ENCODE peak calls at places on chromosomes 12 and 14, in eight cellular contexts. U is HFFc6, L is neural crest cell, C is lower lobe of right lung, Z is H1, S is natural killer cell, H is upper lobe of left lung, G is progenitor cell of endocrine pancreas. V is an unnamed sample.

GRCh38 chr12:78210894-78211302 is 380.2 kb downstream of the NAV3 start:
- DNase-seq in H (peak), L (peak), S (no peak), Z (no peak), C (no peak), G (no peak), U (peak), V (no peak)

GRCh38 chr12:130832561-130833209 is 6.4 kb downstream of the STX2 start:
- DNase-seq in L (no peak), Z (no peak), C (no peak), G (no peak), H (peak), U (peak), S (no peak), V (no peak)

GRCh38 chr12:8045952-8046944 is 13.7 kb downstream of the FOXJ2 start:
- DNase-seq in U (peak), L (peak), S (peak), Z (peak), C (peak), G (peak), H (peak), V (peak)

GRCh38 chr12:28936221-28936620 is 212.9 kb upstream of the FAR2 start:
- DNase-seq in C (no peak), H (no peak), U (no peak), L (no peak), Z (no peak), G (no peak), S (no peak), V (no peak)

GRCh38 chr14:50342211-50343080 is 30.3 kb downstream of the DMAC2L start:
- DNase-seq in C (peak), H (peak), G (no peak), U (peak), L (no peak), S (no peak), Z (no peak), V (peak)

GRCh38 chr14:23568600-23569310 is 1.2 kb upstream of the AP1G2 start:
- DNase-seq in U (no peak), Z (no peak), C (no peak), S (no peak), G (no peak), H (no peak), L (no peak), V (no peak)

GRCh38 chr12:3802721-3803120 is 49.8 kb upstream of the CRACR2A start:
- DNase-seq in H (no peak), U (no peak), C (no peak), G (no peak), L (no peak), S (no peak), Z (no peak), V (no peak)

GRCh38 chr12:53042607-53043454 is 7.0 kb upstream of the TNS2 start:
- DNase-seq in G (no peak), H (no peak), C (no peak), U (no peak), S (no peak), L (no peak), Z (no peak), V (no peak)

GRCh38 chr12:65646127-65646643 is 178.1 kb upstream of the HMGA2 start:
- DNase-seq in S (no peak), G (no peak), U (no peak), C (no peak), Z (no peak), H (no peak), L (no peak), V (no peak)

GRCh38 chr12:122063691-122064033 is 14.9 kb upstream of the MLXIP start:
- DNase-seq in Z (no peak), S (no peak), C (no peak), U (no peak), H (no peak), L (no peak), G (no peak), V (no peak)

GRCh38 chr14:68670344-68670725 is 122.5 kb downstream of the ZFP36L1 start:
- DNase-seq in S (no peak), G (no peak), L (no peak), H (peak), Z (no peak), C (no peak), U (no peak), V (no peak)

GRCh38 chr14:96752594-96752993 is 44.6 kb upstream of the VRK1 start:
- DNase-seq in Z (no peak), L (no peak), S (no peak), H (no peak), C (no peak), G (no peak), U (no peak), V (no peak)

GRCh38 chr14:50839048-50839447 is 8.1 kb upstream of the NIN start:
- DNase-seq in L (no peak), H (no peak), U (no peak), C (no peak), Z (no peak), S (no peak), G (no peak), V (no peak)

GRCh38 chr14:25431211-25432076 is 381.5 kb upstream of the STXBP6 start:
- DNase-seq in L (peak), S (no peak), Z (peak), U (no peak), H (no peak), C (no peak), G (peak), V (no peak)

GRCh38 chr12:71766202-71766601 is 11.5 kb downstream of the RAB21 start:
- DNase-seq in Z (no peak), L (no peak), C (no peak), U (no peak), S (no peak), H (no peak), G (no peak), V (no peak)

GRCh38 chr14:38197761-38198345 is 9.9 kb upstream of the SSTR1 start:
- DNase-seq in G (no peak), C (no peak), U (peak), L (no peak), Z (no peak), S (no peak), H (no peak), V (no peak)

GRCh38 chr12:119631930-119632678 is 35.8 kb upstream of the PRKAB1 start:
- DNase-seq in G (no peak), L (no peak), C (no peak), H (no peak), S (no peak), Z (no peak), U (no peak), V (no peak)

GRCh38 chr12:51760231-51760630 is 88.3 kb downstream of the FIGNL2 start:
- DNase-seq in C (no peak), H (no peak), G (no peak), L (no peak), Z (no peak), U (peak), S (no peak), V (no peak)

GRCh38 chr12:6788972-6789905 is at the start of gene CD4:
- DNase-seq in Z (no peak), S (no peak), U (no peak), C (peak), L (no peak), G (no peak), H (peak), V (no peak)

GRCh38 chr12:126772171-126772864 is 1494.7 kb upstream of the TMEM132C start:
- DNase-seq in L (no peak), Z (no peak), U (peak), S (no peak), C (no peak), H (no peak), G (no peak), V (peak)

GRCh38 chr12:74105434-74105833 is 432.2 kb upstream of the ATXN7L3B start:
- DNase-seq in H (no peak), U (no peak), G (no peak), L (no peak), Z (no peak), S (no peak), C (no peak), V (peak)

GRCh38 chr14:55427439-55427838 is 13.0 kb downstream of the TBPL2 start:
- DNase-seq in U (no peak), C (no peak), G (no peak), L (no peak), S (no peak), Z (no peak), H (no peak), V (no peak)

GRCh38 chr12:20624718-20625117 is 70.4 kb upstream of the SLCO1C1 start:
- DNase-seq in S (no peak), C (no peak), Z (no peak), U (peak), L (peak), G (no peak), H (no peak), V (no peak)

GRCh38 chr12:53989227-53990113 is 4.5 kb downstream of the HOXC10 start:
- DNase-seq in S (no peak), L (no peak), H (no peak), C (no peak), U (no peak), Z (no peak), G (no peak), V (peak)

GRCh38 chr14:91038439-91038838 is 22.0 kb downstream of the RPS6KA5 start:
- DNase-seq in Z (no peak), C (no peak), U (no peak), S (no peak), L (no peak), H (peak), G (no peak), V (no peak)

GRCh38 chr12:15875863-15876262 is 6.3 kb upstream of the STRAP start:
- DNase-seq in S (no peak), G (no peak), C (no peak), U (no peak), L (no peak), Z (no peak), H (no peak), V (no peak)

GRCh38 chr14:52723514-52724359 is 6.2 kb upstream of the STYX start:
- DNase-seq in U (no peak), Z (no peak), H (no peak), C (no peak), S (no peak), L (no peak), G (no peak), V (no peak)

GRCh38 chr12:12985817-12986408 is 14.2 kb downstream of the HEBP1 start:
- DNase-seq in S (no peak), Z (peak), G (no peak), U (peak), C (no peak), H (peak), L (no peak), V (no peak)

GRCh38 chr12:124928912-124929530 is 14.6 kb upstream of the UBC start:
- DNase-seq in H (peak), L (no peak), U (no peak), Z (no peak), G (no peak), S (no peak), C (no peak), V (no peak)

GRCh38 chr14:95533391-95533821 is 1.4 kb upstream of the GLRX5 start:
- DNase-seq in H (no peak), L (no peak), G (no peak), S (no peak), U (peak), Z (no peak), C (no peak), V (no peak)

GRCh38 chr12:54725233-54725843 is 77.2 kb upstream of the DCD start:
- DNase-seq in L (no peak), C (no peak), G (no peak), H (no peak), U (peak), Z (no peak), S (no peak), V (no peak)

DNA sequence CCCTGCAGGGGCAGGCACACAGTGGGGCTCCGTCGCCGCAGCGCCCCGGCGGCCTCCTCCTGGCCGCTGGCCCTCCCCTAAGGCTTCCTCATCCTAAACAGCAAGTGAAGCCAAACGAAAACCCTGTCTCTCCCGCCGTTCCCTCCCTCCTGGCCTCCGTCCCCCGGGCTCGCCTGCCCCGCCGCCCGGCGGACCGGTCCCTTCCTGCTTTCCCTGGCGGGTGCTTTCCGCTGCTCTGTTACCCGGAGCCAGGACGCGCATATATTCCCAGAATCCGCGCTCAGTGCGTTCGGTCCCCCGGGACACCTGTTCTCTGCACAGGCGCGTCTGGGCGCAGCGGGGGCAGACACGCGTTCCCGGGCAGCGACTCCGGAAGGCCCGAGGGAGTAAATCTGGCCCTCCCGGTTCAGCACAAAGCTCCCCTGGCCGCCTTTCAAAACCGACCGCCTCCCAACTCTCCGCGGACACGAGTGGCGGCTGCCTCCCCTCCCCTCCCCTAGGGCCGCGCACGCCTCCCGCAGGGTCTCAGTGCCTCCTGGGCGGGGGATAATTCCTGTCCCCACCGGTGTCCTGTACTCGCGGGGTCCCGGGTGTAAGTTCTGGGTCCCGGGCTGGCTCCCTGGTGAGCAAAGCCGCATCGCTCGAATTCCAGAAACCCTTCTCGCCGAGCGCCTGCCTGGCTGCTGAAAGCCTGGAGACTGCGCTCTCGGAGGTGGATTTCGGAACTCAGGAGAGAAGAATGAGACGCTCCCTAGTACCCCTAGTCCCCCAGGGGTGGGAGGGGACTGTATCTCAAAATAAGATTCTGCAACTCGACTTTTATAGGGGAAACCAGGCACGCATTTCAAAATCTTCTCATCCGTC is 21.4 kb upstream of the CEP170B start:
- DNase-seq in H (no peak), U (no peak), C (no peak), S (no peak), G (no peak), Z (peak), L (no peak), V (no peak)
- TF ChIP-seq CTCF in H (no peak), U (no peak), C (no peak), S (no peak), G (no peak), Z (no peak), L (no peak), V (no peak)

GRCh38 chr12:27610380-27610779 is 85.9 kb upstream of the REP15 start:
- DNase-seq in G (no peak), L (no peak), C (no peak), Z (no peak), S (no peak), H (no peak), U (peak), V (no peak)

GRCh38 chr12:27604431-27604830 is 80.4 kb downstream of the PPFIBP1 start:
- DNase-seq in H (no peak), G (no peak), U (no peak), S (no peak), L (no peak), Z (no peak), C (no peak), V (no peak)

GRCh38 chr12:27606986-27607385 is 83.0 kb downstream of the PPFIBP1 start:
- DNase-seq in S (no peak), Z (no peak), L (no peak), C (no peak), G (no peak), U (no peak), H (no peak), V (no peak)

GRCh38 chr12:27608890-27609289 is 84.9 kb downstream of the PPFIBP1 start:
- DNase-seq in Z (no peak), U (no peak), L (no peak), S (no peak), C (no peak), G (no peak), H (no peak), V (no peak)

GRCh38 chr12:27607611-27608010 is 83.6 kb downstream of the PPFIBP1 start:
- DNase-seq in L (no peak), H (no peak), C (no peak), U (no peak), S (no peak), Z (no peak), G (no peak), V (no peak)
- TF ChIP-seq CTCF in L (no peak), H (no peak), C (no peak), U (no peak), S (no peak), Z (no peak), G (no peak), V (no peak)

GRCh38 chr12:107402041-107403022 is 283.3 kb upstream of the PWP1 start:
- DNase-seq in G (peak), L (peak), U (peak), Z (peak), S (peak), C (no peak), H (peak), V (peak)
- TF ChIP-seq CTCF in G (peak), L (peak), U (peak), Z (peak), S (peak), C (peak), H (no peak), V (peak)

GRCh38 chr12:14138495-14138894 is 157.1 kb upstream of the GRIN2B start:
- DNase-seq in G (peak), H (no peak), Z (peak), S (no peak), L (peak), C (no peak), U (no peak), V (no peak)
- TF ChIP-seq CTCF in G (peak), H (no peak), Z (peak), S (no peak), L (peak), C (no peak), U (no peak), V (peak)